ENCODE peak calls at places on chromosome 22, in six cellular contexts. K, I, W, V, Q and Y are unnamed samples. For H3K9me3, the result is how much of the 10 kb centered on the place peaks cover.

GRCh38 chr22:39325392-39325932 is 6.0 kb upstream of the RPL3 start:
- DNase-seq in K (no peak), I (no peak), W (no peak), V (no peak), Q (no peak), Y (no peak)

GRCh38 chr22:50464451-50464850 is 10.4 kb downstream of the SBF1 start:
- DNase-seq in K (no peak), I (no peak), W (no peak), V (no peak), Q (no peak), Y (no peak)

GRCh38 chr22:39238966-39239510 is 5.7 kb downstream of the PDGFB start:
- DNase-seq in K (no peak), I (no peak), W (no peak), V (no peak), Q (no peak), Y (no peak)

GRCh38 chr22:37562049-37562784 is 1.9 kb downstream of the CDC42EP1 start:
- DNase-seq in K (no peak), I (no peak), W (no peak), V (no peak), Q (no peak), Y (peak)

GRCh38 chr22:43884600-43885318 is 7.1 kb downstream of the PNPLA5 start:
- DNase-seq in K (peak), I (no peak), W (peak), V (peak), Q (no peak), Y (peak)

GRCh38 chr22:45469573-45470383 is 32.9 kb upstream of the FBLN1 start:
- DNase-seq in K (no peak), I (no peak), W (no peak), V (no peak), Q (peak), Y (peak)

GRCh38 chr22:42919199-42919598 is 62.1 kb upstream of the ARFGAP3 start:
- DNase-seq in K (no peak), I (peak), W (no peak), V (peak), Q (no peak), Y (no peak)

GRCh38 chr22:43554694-43555365 is 143.0 kb downstream of the MPPED1 start:
- DNase-seq in K (no peak), I (no peak), W (peak), V (no peak), Q (no peak), Y (no peak)

GRCh38 chr22:39825661-39826102 is 67.9 kb downstream of the ENTHD1 start:
- DNase-seq in K (no peak), I (no peak), W (no peak), V (no peak), Q (no peak), Y (no peak)

GRCh38 chr22:50686794-50687193 is 14.2 kb downstream of the SHANK3 start:
- DNase-seq in K (no peak), I (no peak), W (peak), V (no peak), Q (no peak), Y (no peak)

GRCh38 chr22:33044059-33044458 is 14.1 kb downstream of the SYN3 start:
- DNase-seq in K (no peak), I (no peak), W (no peak), V (no peak), Q (no peak), Y (no peak)

GRCh38 chr22:26377170-26377825 is 51.8 kb upstream of the ASPHD2 start:
- DNase-seq in K (no peak), I (no peak), W (no peak), V (no peak), Q (no peak), Y (no peak)

GRCh38 chr22:33038131-33038772 is 19.9 kb downstream of the SYN3 start:
- DNase-seq in K (no peak), I (no peak), W (no peak), V (no peak), Q (peak), Y (no peak)

GRCh38 chr22:44024288-44024908 is at the start of gene PARVB:
- DNase-seq in K (no peak), I (no peak), W (peak), V (no peak), Q (no peak), Y (no peak)

GRCh38 chr22:38706101-38706884 is 549 bp downstream of the GTPBP1 start:
- DNase-seq in K (no peak), I (no peak), W (peak), V (peak), Q (peak), Y (peak)

GRCh38 chr22:50694766-50695420 is 22.3 kb downstream of the SHANK3 start:
- DNase-seq in K (no peak), I (no peak), W (no peak), V (no peak), Q (no peak), Y (no peak)

DNA sequence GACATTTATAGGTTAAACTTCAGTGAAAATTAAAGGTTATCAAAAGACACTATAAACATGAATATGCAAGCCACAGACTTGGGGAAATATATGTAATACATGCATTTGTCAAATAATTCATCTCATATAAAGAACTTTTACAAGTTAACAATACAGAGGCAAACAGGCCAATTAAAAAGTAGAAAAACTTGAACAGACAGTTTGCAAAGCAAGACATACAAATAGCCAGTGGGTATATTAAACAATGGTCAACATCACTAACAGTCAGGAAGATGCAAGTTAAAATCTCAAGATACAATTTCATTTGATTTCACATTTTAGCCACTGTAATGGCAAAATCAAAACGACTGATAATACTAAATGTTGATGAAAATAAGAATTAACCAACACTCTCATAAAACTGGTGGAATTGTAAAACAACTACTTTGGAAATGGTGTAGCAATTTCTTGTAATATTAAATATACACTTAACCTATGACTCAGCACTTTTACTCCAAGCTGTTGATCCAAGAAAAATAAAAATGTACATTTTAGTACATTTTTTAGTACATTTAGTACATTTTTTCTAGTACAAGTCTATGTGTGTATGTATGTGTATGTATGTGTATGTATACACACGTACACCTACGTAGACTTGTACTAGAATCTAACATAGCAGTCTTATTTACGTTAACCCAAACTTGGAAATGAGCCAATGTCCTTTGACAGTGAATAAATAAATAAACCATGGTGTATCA is 62.8 kb downstream of the LRRC74B start:
- DNase-seq in K (no peak), I (no peak), W (no peak), V (no peak), Q (no peak), Y (no peak)
- H3K4me3 ChIP-seq in K (no peak), I (no peak), W (no peak), V (no peak), Q (no peak), Y (no peak)

GRCh38 chr22:41354979-41355378 is 26.8 kb upstream of the TEF start:
- DNase-seq in K (no peak), I (no peak), W (no peak), V (no peak), Q (no peak), Y (no peak)

GRCh38 chr22:41358927-41359326 is 22.8 kb upstream of the TEF start:
- DNase-seq in K (no peak), I (no peak), W (no peak), V (no peak), Q (no peak), Y (no peak)

GRCh38 chr22:41355895-41356294 is 25.8 kb upstream of the TEF start:
- DNase-seq in K (no peak), I (no peak), W (no peak), V (no peak), Q (no peak), Y (no peak)

GRCh38 chr22:41357191-41357590 is 24.6 kb upstream of the TEF start:
- DNase-seq in K (no peak), I (no peak), W (no peak), V (no peak), Q (no peak), Y (no peak)

DNA sequence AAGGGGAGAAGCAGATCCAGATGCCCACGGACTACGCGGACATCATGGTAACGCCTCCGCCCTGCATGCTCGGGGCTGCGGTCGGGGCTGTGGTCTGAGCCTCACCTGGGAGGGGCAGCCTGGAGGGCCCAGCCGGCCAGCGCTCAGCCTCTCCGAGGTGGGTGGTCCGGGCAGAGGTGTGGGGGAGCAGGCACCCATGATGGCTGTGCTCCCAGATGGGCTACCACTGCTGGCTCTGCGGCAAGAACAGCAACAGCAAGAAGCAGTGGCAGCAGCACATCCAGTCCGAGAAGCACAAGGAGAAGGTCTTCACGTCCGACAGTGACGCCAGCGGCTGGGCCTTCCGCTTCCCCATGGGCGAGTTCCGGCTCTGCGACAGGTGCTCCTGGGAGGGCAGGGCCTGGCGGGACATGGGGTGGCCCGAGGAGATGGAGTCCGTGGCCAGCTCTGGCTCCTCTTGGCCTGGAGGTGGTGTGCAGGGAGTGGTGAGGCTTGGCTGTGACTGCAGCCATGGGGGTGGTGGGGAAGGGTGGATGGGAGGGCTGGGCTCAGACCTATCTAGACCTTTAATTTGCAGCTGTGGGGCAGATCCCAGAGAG is 25.2 kb upstream of the TEF start:
- DNase-seq in K (no peak), I (no peak), W (no peak), V (no peak), Q (no peak), Y (no peak)
- TF ChIP-seq POLR2A in K (no peak), I (no peak), W (no peak), V (no peak), Q (no peak), Y (no peak)

GRCh38 chr22:48627203-48627602 is 1200.5 kb downstream of the BRD1 start:
- DNase-seq in K (no peak), I (no peak), W (no peak), V (no peak), Q (no peak), Y (no peak)

GRCh38 chr22:48630444-48630777 is 1197.3 kb downstream of the BRD1 start:
- DNase-seq in K (no peak), I (no peak), W (no peak), V (no peak), Q (no peak), Y (no peak)

GRCh38 chr22:48629631-48630443 is 1197.8 kb downstream of the BRD1 start:
- DNase-seq in K (no peak), I (no peak), W (no peak), V (no peak), Q (no peak), Y (no peak)

GRCh38 chr22:48628891-48629559 is 1198.6 kb downstream of the BRD1 start:
- DNase-seq in K (no peak), I (no peak), W (peak), V (no peak), Q (no peak), Y (no peak)

GRCh38 chr22:48627966-48628365 is 1199.7 kb downstream of the BRD1 start:
- DNase-seq in K (no peak), I (no peak), W (no peak), V (no peak), Q (no peak), Y (no peak)
- H3K9me3 ChIP-seq in K (under half), I (under half), W (under half), V (under half), Q (under half), Y (under half)

GRCh38 chr22:25111579-25112517 is 87.8 kb upstream of the CRYBB3 start:
- DNase-seq in K (no peak), I (no peak), W (no peak), V (peak), Q (peak), Y (no peak)

GRCh38 chr22:25114369-25115362 is 85.0 kb upstream of the CRYBB3 start:
- DNase-seq in K (no peak), I (no peak), W (no peak), V (no peak), Q (peak), Y (no peak)

GRCh38 chr22:25110846-25111578 is 88.6 kb upstream of the CRYBB3 start:
- DNase-seq in K (no peak), I (peak), W (peak), V (peak), Q (peak), Y (peak)

GRCh38 chr22:25113316-25113721 is 86.3 kb upstream of the CRYBB3 start:
- DNase-seq in K (no peak), I (no peak), W (no peak), V (peak), Q (no peak), Y (no peak)

GRCh38 chr22:25112538-25113253 is 87.0 kb upstream of the CRYBB3 start:
- DNase-seq in K (no peak), I (no peak), W (no peak), V (peak), Q (no peak), Y (no peak)
- H3K4me3 ChIP-seq in K (no peak), I (no peak), W (no peak), V (peak), Q (peak), Y (no peak)

GRCh38 chr22:36325163-36326031 is 62.4 kb downstream of the MYH9 start:
- DNase-seq in K (no peak), I (no peak), W (no peak), V (peak), Q (peak), Y (peak)
- TF ChIP-seq POLR2A in K (peak), I (no peak), W (no peak), V (no peak), Q (no peak), Y (peak)

GRCh38 chr22:18118345-18118915 is 7.8 kb downstream of the TUBA8 start:
- DNase-seq in K (no peak), I (no peak), W (no peak), V (no peak), Q (no peak), Y (no peak)

GRCh38 chr22:18120941-18121340 is 10.3 kb downstream of the TUBA8 start:
- DNase-seq in K (no peak), I (no peak), W (no peak), V (no peak), Q (no peak), Y (no peak)

GRCh38 chr22:18122254-18122554 is 11.6 kb downstream of the TUBA8 start:
- DNase-seq in K (no peak), I (no peak), W (no peak), V (no peak), Q (no peak), Y (no peak)

GRCh38 chr22:18119409-18120110 is 9.0 kb downstream of the TUBA8 start:
- DNase-seq in K (no peak), I (no peak), W (no peak), V (peak), Q (no peak), Y (no peak)

GRCh38 chr22:18121436-18122253 is 11.0 kb downstream of the TUBA8 start:
- DNase-seq in K (no peak), I (no peak), W (no peak), V (peak), Q (no peak), Y (no peak)
- H3K9me3 ChIP-seq in K (under half), I (under half), W (under half), V (under half), Q (under half), Y (under half)

GRCh38 chr22:19963863-19964642 is 22.4 kb upstream of the TXNRD2 start:
- DNase-seq in K (no peak), I (no peak), W (no peak), V (no peak), Q (no peak), Y (no peak)
- H3K4me3 ChIP-seq in K (no peak), I (peak), W (no peak), V (no peak), Q (no peak), Y (no peak)

DNA sequence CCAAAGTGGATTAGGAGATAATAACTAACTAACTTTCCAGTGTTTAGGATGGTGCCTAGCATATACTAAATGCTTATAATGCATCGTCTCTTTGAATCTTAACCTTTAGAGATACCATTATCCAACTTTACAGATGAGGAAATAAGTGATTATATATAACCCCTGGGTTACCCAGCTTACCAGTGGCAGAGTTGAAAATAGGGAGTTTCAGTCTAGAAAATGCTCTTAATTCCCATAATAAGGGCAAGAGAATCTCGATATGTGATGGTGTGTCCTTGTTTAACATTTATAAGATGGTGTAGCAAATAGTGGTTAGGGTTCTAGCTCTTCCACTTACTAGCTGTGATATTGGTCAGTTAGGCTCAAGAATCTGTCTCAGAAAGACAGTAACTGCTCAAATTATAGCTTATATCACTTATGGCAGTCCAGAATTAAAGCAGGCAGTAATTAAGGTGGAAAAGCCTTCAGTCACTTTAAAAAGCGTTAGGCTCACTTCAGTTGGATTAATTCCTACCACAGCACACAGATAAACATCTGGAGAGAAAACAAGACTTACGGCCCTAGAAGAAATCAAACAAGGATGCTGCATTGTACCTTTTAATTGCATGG is 6.3 kb downstream of the XBP1 start:
- DNase-seq in K (no peak), I (no peak), W (no peak), V (no peak), Q (no peak), Y (no peak)
- TF ChIP-seq POLR2A in K (no peak), I (no peak), W (no peak), V (no peak), Q (no peak), Y (no peak)

GRCh38 chr22:47626428-47627390 is 864.3 kb downstream of the TBC1D22A start:
- DNase-seq in K (no peak), I (peak), W (no peak), V (no peak), Q (no peak), Y (no peak)

GRCh38 chr22:47625013-47625385 is 862.5 kb downstream of the TBC1D22A start:
- DNase-seq in K (no peak), I (no peak), W (peak), V (no peak), Q (no peak), Y (no peak)

GRCh38 chr22:47627561-47628253 is 865.3 kb downstream of the TBC1D22A start:
- DNase-seq in K (no peak), I (peak), W (no peak), V (no peak), Q (no peak), Y (no peak)

GRCh38 chr22:47624277-47625012 is 862.0 kb downstream of the TBC1D22A start:
- DNase-seq in K (no peak), I (no peak), W (peak), V (no peak), Q (no peak), Y (no peak)

GRCh38 chr22:47625531-47626427 is 863.3 kb downstream of the TBC1D22A start:
- DNase-seq in K (no peak), I (no peak), W (no peak), V (no peak), Q (no peak), Y (no peak)
- H3K9me3 ChIP-seq in K (under half), I (under half), W (under half), V (under half), Q (under half), Y (under half)

GRCh38 chr22:30573594-30574094 is 821 bp downstream of the GAL3ST1 start:
- DNase-seq in K (no peak), I (no peak), W (no peak), V (peak), Q (no peak), Y (no peak)
- H3K4me3 ChIP-seq in K (peak), I (no peak), W (peak), V (no peak), Q (no peak), Y (no peak)